ENCODE peak calls at places on chromosomes 12 and 14, in seven cellular contexts. One of them, this sample, is unnamed.

GRCh38 chr12:109744991-109745942 is 31.6 kb downstream of the FAM222A start:
- DNase-seq in HT1080: no peak
- DNase-seq in stimulated activated CD4-positive, alpha-beta T cell treated with anti-CD3 and anti-CD28 coated beads, Interleukin-1b, Interleukin-23, amount 100 ng/mL, for 4 hours: no peak
- DNase-seq in activated B cell treated with CpG ODN at 0.5 μM for 24 hours: no peak
- DNase-seq in activated naive CD4-positive, alpha-beta T cell treated with Interleukin-2 at 50 U/mL for 16 hours: no peak
- DNase-seq in pancreas: peak
- DNase-seq in RPMI8226: peak
- DNase-seq in this sample: no peak

GRCh38 chr12:4444031-4444430 is 1.6 kb downstream of the FGF6 start:
- DNase-seq in HT1080: no peak
- DNase-seq in stimulated activated CD4-positive, alpha-beta T cell treated with anti-CD3 and anti-CD28 coated beads, Interleukin-1b, Interleukin-23, amount 100 ng/mL, for 4 hours: no peak
- DNase-seq in activated B cell treated with CpG ODN at 0.5 μM for 24 hours: no peak
- DNase-seq in activated naive CD4-positive, alpha-beta T cell treated with Interleukin-2 at 50 U/mL for 16 hours: no peak
- DNase-seq in pancreas: no peak
- DNase-seq in RPMI8226: no peak
- DNase-seq in this sample: no peak

GRCh38 chr12:25701290-25701689 is 148.2 kb upstream of the LMNTD1 start:
- DNase-seq in HT1080: peak
- DNase-seq in stimulated activated CD4-positive, alpha-beta T cell treated with anti-CD3 and anti-CD28 coated beads, Interleukin-1b, Interleukin-23, amount 100 ng/mL, for 4 hours: no peak
- DNase-seq in activated B cell treated with CpG ODN at 0.5 μM for 24 hours: no peak
- DNase-seq in activated naive CD4-positive, alpha-beta T cell treated with Interleukin-2 at 50 U/mL for 16 hours: no peak
- DNase-seq in pancreas: no peak
- DNase-seq in RPMI8226: no peak
- DNase-seq in this sample: no peak

GRCh38 chr14:95470942-95471499 is 45.4 kb downstream of the SYNE3 start:
- DNase-seq in HT1080: no peak
- DNase-seq in stimulated activated CD4-positive, alpha-beta T cell treated with anti-CD3 and anti-CD28 coated beads, Interleukin-1b, Interleukin-23, amount 100 ng/mL, for 4 hours: no peak
- DNase-seq in activated B cell treated with CpG ODN at 0.5 μM for 24 hours: no peak
- DNase-seq in activated naive CD4-positive, alpha-beta T cell treated with Interleukin-2 at 50 U/mL for 16 hours: no peak
- DNase-seq in pancreas: no peak
- DNase-seq in RPMI8226: no peak
- DNase-seq in this sample: peak

GRCh38 chr14:75427482-75428229 is at the start of gene JDP2:
- DNase-seq in HT1080: peak
- DNase-seq in stimulated activated CD4-positive, alpha-beta T cell treated with anti-CD3 and anti-CD28 coated beads, Interleukin-1b, Interleukin-23, amount 100 ng/mL, for 4 hours: no peak
- DNase-seq in activated B cell treated with CpG ODN at 0.5 μM for 24 hours: peak
- DNase-seq in activated naive CD4-positive, alpha-beta T cell treated with Interleukin-2 at 50 U/mL for 16 hours: peak
- DNase-seq in pancreas: peak
- DNase-seq in RPMI8226: peak
- DNase-seq in this sample: peak

GRCh38 chr14:31395119-31395518 is 25.2 kb downstream of the HEATR5A start:
- DNase-seq in HT1080: no peak
- DNase-seq in stimulated activated CD4-positive, alpha-beta T cell treated with anti-CD3 and anti-CD28 coated beads, Interleukin-1b, Interleukin-23, amount 100 ng/mL, for 4 hours: no peak
- DNase-seq in activated B cell treated with CpG ODN at 0.5 μM for 24 hours: no peak
- DNase-seq in activated naive CD4-positive, alpha-beta T cell treated with Interleukin-2 at 50 U/mL for 16 hours: no peak
- DNase-seq in pancreas: no peak
- DNase-seq in RPMI8226: no peak
- DNase-seq in this sample: no peak

GRCh38 chr12:47147749-47148148 is 68.0 kb upstream of the AMIGO2 start:
- DNase-seq in HT1080: no peak
- DNase-seq in stimulated activated CD4-positive, alpha-beta T cell treated with anti-CD3 and anti-CD28 coated beads, Interleukin-1b, Interleukin-23, amount 100 ng/mL, for 4 hours: no peak
- DNase-seq in activated B cell treated with CpG ODN at 0.5 μM for 24 hours: no peak
- DNase-seq in activated naive CD4-positive, alpha-beta T cell treated with Interleukin-2 at 50 U/mL for 16 hours: no peak
- DNase-seq in pancreas: no peak
- DNase-seq in RPMI8226: no peak
- DNase-seq in this sample: no peak

GRCh38 chr14:24032727-24033418 is 18.9 kb upstream of the CARMIL3 start:
- DNase-seq in HT1080: peak
- DNase-seq in stimulated activated CD4-positive, alpha-beta T cell treated with anti-CD3 and anti-CD28 coated beads, Interleukin-1b, Interleukin-23, amount 100 ng/mL, for 4 hours: no peak
- DNase-seq in activated B cell treated with CpG ODN at 0.5 μM for 24 hours: no peak
- DNase-seq in activated naive CD4-positive, alpha-beta T cell treated with Interleukin-2 at 50 U/mL for 16 hours: no peak
- DNase-seq in pancreas: no peak
- DNase-seq in RPMI8226: no peak
- DNase-seq in this sample: no peak

GRCh38 chr12:104707179-104707578 is 250.4 kb downstream of the CHST11 start:
- DNase-seq in HT1080: no peak
- DNase-seq in stimulated activated CD4-positive, alpha-beta T cell treated with anti-CD3 and anti-CD28 coated beads, Interleukin-1b, Interleukin-23, amount 100 ng/mL, for 4 hours: no peak
- DNase-seq in activated B cell treated with CpG ODN at 0.5 μM for 24 hours: no peak
- DNase-seq in activated naive CD4-positive, alpha-beta T cell treated with Interleukin-2 at 50 U/mL for 16 hours: no peak
- DNase-seq in pancreas: no peak
- DNase-seq in RPMI8226: no peak
- DNase-seq in this sample: no peak

GRCh38 chr12:58503731-58504520 is 416.4 kb downstream of the LRIG3 start:
- DNase-seq in HT1080: no peak
- DNase-seq in stimulated activated CD4-positive, alpha-beta T cell treated with anti-CD3 and anti-CD28 coated beads, Interleukin-1b, Interleukin-23, amount 100 ng/mL, for 4 hours: no peak
- DNase-seq in activated B cell treated with CpG ODN at 0.5 μM for 24 hours: no peak
- DNase-seq in activated naive CD4-positive, alpha-beta T cell treated with Interleukin-2 at 50 U/mL for 16 hours: no peak
- DNase-seq in pancreas: no peak
- DNase-seq in RPMI8226: no peak
- DNase-seq in this sample: no peak

GRCh38 chr12:47758834-47759690 is at the start of gene RAPGEF3:
- DNase-seq in HT1080: peak
- DNase-seq in stimulated activated CD4-positive, alpha-beta T cell treated with anti-CD3 and anti-CD28 coated beads, Interleukin-1b, Interleukin-23, amount 100 ng/mL, for 4 hours: peak
- DNase-seq in activated B cell treated with CpG ODN at 0.5 μM for 24 hours: peak
- DNase-seq in activated naive CD4-positive, alpha-beta T cell treated with Interleukin-2 at 50 U/mL for 16 hours: peak
- DNase-seq in pancreas: peak
- DNase-seq in RPMI8226: peak
- DNase-seq in this sample: peak

GRCh38 chr14:61678966-61679365 is 16.3 kb upstream of the HIF1A start:
- DNase-seq in HT1080: peak
- DNase-seq in stimulated activated CD4-positive, alpha-beta T cell treated with anti-CD3 and anti-CD28 coated beads, Interleukin-1b, Interleukin-23, amount 100 ng/mL, for 4 hours: no peak
- DNase-seq in activated B cell treated with CpG ODN at 0.5 μM for 24 hours: no peak
- DNase-seq in activated naive CD4-positive, alpha-beta T cell treated with Interleukin-2 at 50 U/mL for 16 hours: no peak
- DNase-seq in pancreas: no peak
- DNase-seq in RPMI8226: no peak
- DNase-seq in this sample: no peak

GRCh38 chr12:130401703-130402102 is 64.0 kb downstream of the PIWIL1 start:
- DNase-seq in HT1080: no peak
- DNase-seq in stimulated activated CD4-positive, alpha-beta T cell treated with anti-CD3 and anti-CD28 coated beads, Interleukin-1b, Interleukin-23, amount 100 ng/mL, for 4 hours: no peak
- DNase-seq in activated B cell treated with CpG ODN at 0.5 μM for 24 hours: no peak
- DNase-seq in activated naive CD4-positive, alpha-beta T cell treated with Interleukin-2 at 50 U/mL for 16 hours: no peak
- DNase-seq in pancreas: no peak
- DNase-seq in RPMI8226: no peak
- DNase-seq in this sample: no peak

GRCh38 chr14:57749267-57749666 is 116.6 kb downstream of the SLC35F4 start:
- DNase-seq in HT1080: peak
- DNase-seq in stimulated activated CD4-positive, alpha-beta T cell treated with anti-CD3 and anti-CD28 coated beads, Interleukin-1b, Interleukin-23, amount 100 ng/mL, for 4 hours: no peak
- DNase-seq in activated B cell treated with CpG ODN at 0.5 μM for 24 hours: no peak
- DNase-seq in activated naive CD4-positive, alpha-beta T cell treated with Interleukin-2 at 50 U/mL for 16 hours: no peak
- DNase-seq in pancreas: no peak
- DNase-seq in RPMI8226: no peak
- DNase-seq in this sample: no peak

GRCh38 chr14:88749139-88749538 is 43.6 kb downstream of the EML5 start:
- DNase-seq in HT1080: no peak
- DNase-seq in stimulated activated CD4-positive, alpha-beta T cell treated with anti-CD3 and anti-CD28 coated beads, Interleukin-1b, Interleukin-23, amount 100 ng/mL, for 4 hours: no peak
- DNase-seq in activated B cell treated with CpG ODN at 0.5 μM for 24 hours: no peak
- DNase-seq in activated naive CD4-positive, alpha-beta T cell treated with Interleukin-2 at 50 U/mL for 16 hours: no peak
- DNase-seq in pancreas: no peak
- DNase-seq in RPMI8226: peak
- DNase-seq in this sample: no peak

GRCh38 chr14:51849095-51849494 is 11.3 kb upstream of the GNG2 start:
- DNase-seq in HT1080: peak
- DNase-seq in stimulated activated CD4-positive, alpha-beta T cell treated with anti-CD3 and anti-CD28 coated beads, Interleukin-1b, Interleukin-23, amount 100 ng/mL, for 4 hours: no peak
- DNase-seq in activated B cell treated with CpG ODN at 0.5 μM for 24 hours: no peak
- DNase-seq in activated naive CD4-positive, alpha-beta T cell treated with Interleukin-2 at 50 U/mL for 16 hours: peak
- DNase-seq in pancreas: no peak
- DNase-seq in RPMI8226: no peak
- DNase-seq in this sample: no peak

GRCh38 chr12:57165741-57166140 is 18.3 kb upstream of the LRP1-AS start:
- DNase-seq in HT1080: peak
- DNase-seq in stimulated activated CD4-positive, alpha-beta T cell treated with anti-CD3 and anti-CD28 coated beads, Interleukin-1b, Interleukin-23, amount 100 ng/mL, for 4 hours: no peak
- DNase-seq in activated B cell treated with CpG ODN at 0.5 μM for 24 hours: no peak
- DNase-seq in activated naive CD4-positive, alpha-beta T cell treated with Interleukin-2 at 50 U/mL for 16 hours: no peak
- DNase-seq in pancreas: no peak
- DNase-seq in RPMI8226: no peak
- DNase-seq in this sample: no peak

GRCh38 chr12:24083787-24084186 is 134.3 kb upstream of the SOX5 start:
- DNase-seq in HT1080: no peak
- DNase-seq in stimulated activated CD4-positive, alpha-beta T cell treated with anti-CD3 and anti-CD28 coated beads, Interleukin-1b, Interleukin-23, amount 100 ng/mL, for 4 hours: no peak
- DNase-seq in activated B cell treated with CpG ODN at 0.5 μM for 24 hours: no peak
- DNase-seq in activated naive CD4-positive, alpha-beta T cell treated with Interleukin-2 at 50 U/mL for 16 hours: no peak
- DNase-seq in pancreas: no peak
- DNase-seq in RPMI8226: no peak
- DNase-seq in this sample: no peak

GRCh38 chr14:89576132-89576923 is 159.3 kb upstream of the FOXN3 start:
- DNase-seq in HT1080: no peak
- DNase-seq in stimulated activated CD4-positive, alpha-beta T cell treated with anti-CD3 and anti-CD28 coated beads, Interleukin-1b, Interleukin-23, amount 100 ng/mL, for 4 hours: no peak
- DNase-seq in activated B cell treated with CpG ODN at 0.5 μM for 24 hours: no peak
- DNase-seq in activated naive CD4-positive, alpha-beta T cell treated with Interleukin-2 at 50 U/mL for 16 hours: no peak
- DNase-seq in pancreas: no peak
- DNase-seq in RPMI8226: no peak
- DNase-seq in this sample: no peak

This sample was measured in right cardiac atrium.